ENCODE peak calls at places on chromosome 9, in four cellular contexts. E is WTC11, Z is HepG2, L is GM12878. X is an unnamed sample.

GRCh38 chr9:98432134-98432533 is 176.7 kb upstream of the TBC1D2 start:
- DNase-seq in Z (no peak), L (no peak), E (no peak), X (peak)

GRCh38 chr9:73219985-73220626 is 68.4 kb downstream of the ANXA1 start:
- DNase-seq in E (no peak), L (peak), Z (no peak), X (no peak)

GRCh38 chr9:69427286-69427685 is 102.3 kb downstream of the ENTREP1 start:
- DNase-seq in Z (no peak), L (no peak), E (no peak), X (no peak)

GRCh38 chr9:114117996-114118830 is 19.1 kb upstream of the KIF12 start:
- DNase-seq in L (no peak), E (no peak), Z (peak), X (no peak)

GRCh38 chr9:123651273-123651672 is 278.7 kb downstream of the DENND1A start:
- DNase-seq in E (no peak), L (no peak), Z (no peak), X (no peak)

GRCh38 chr9:133114451-133114885 is 6.6 kb downstream of the RALGDS start:
- DNase-seq in Z (no peak), E (no peak), L (no peak), X (no peak)

GRCh38 chr9:112377087-112377486 is 2.8 kb upstream of the HSDL2 start:
- DNase-seq in E (no peak), Z (no peak), L (no peak), X (no peak)

GRCh38 chr9:99023831-99024230 is 80.1 kb downstream of the COL15A1 start:
- DNase-seq in Z (no peak), L (no peak), E (no peak), X (peak)

GRCh38 chr9:131423171-131423581 is 29.3 kb downstream of the PRRC2B start:
- DNase-seq in L (peak), E (peak), Z (no peak), X (no peak)

GRCh38 chr9:102124465-102124864 is 386.0 kb upstream of the GRIN3A start:
- DNase-seq in L (no peak), Z (no peak), E (peak), X (no peak)

GRCh38 chr9:16344343-16344742 is 526.1 kb downstream of the BNC2 start:
- DNase-seq in E (no peak), Z (no peak), L (no peak), X (no peak)

GRCh38 chr9:698937-699336 is 142.6 kb upstream of the DMRT1 start:
- DNase-seq in L (no peak), E (no peak), Z (no peak), X (no peak)

GRCh38 chr9:121770415-121771273 is 119.2 kb downstream of the DAB2IP start:
- DNase-seq in Z (no peak), E (no peak), L (no peak), X (no peak)

GRCh38 chr9:20477940-20478620 is 144.2 kb downstream of the MLLT3 start:
- DNase-seq in E (no peak), Z (no peak), L (peak), X (no peak)

GRCh38 chr9:124941689-124942561 is 1.0 kb upstream of the GOLGA1 start:
- DNase-seq in E (peak), Z (peak), L (peak), X (peak)

GRCh38 chr9:127934248-127934647 is 3.4 kb downstream of the DPM2 start:
- DNase-seq in L (no peak), E (no peak), Z (no peak), X (no peak)

GRCh38 chr9:12775963-12776774 is 1.3 kb downstream of the LURAP1L start:
- DNase-seq in L (no peak), Z (peak), E (peak), X (peak)

GRCh38 chr9:124329996-124330714 is 72.4 kb downstream of the NEK6 start:
- DNase-seq in L (no peak), E (no peak), Z (no peak), X (no peak)

GRCh38 chr9:20312732-20313131 is 309.6 kb downstream of the MLLT3 start:
- DNase-seq in L (no peak), Z (no peak), E (no peak), X (no peak)

GRCh38 chr9:77708416-77708815 is 60.3 kb upstream of the GNA14 start:
- DNase-seq in L (no peak), Z (no peak), E (no peak), X (no peak)

GRCh38 chr9:108270041-108270440 is 585.7 kb downstream of the ACTL7B start:
- DNase-seq in L (no peak), E (peak), Z (no peak), X (no peak)

GRCh38 chr9:36831381-36832231 is 202.5 kb downstream of the PAX5 start:
- DNase-seq in E (no peak), Z (no peak), L (no peak), X (no peak)

GRCh38 chr9:137466041-137466799 is 7.1 kb upstream of the NSMF start:
- DNase-seq in Z (no peak), E (no peak), L (no peak), X (no peak)

GRCh38 chr9:31916591-31917223 is 467.7 kb upstream of the ACO1 start:
- DNase-seq in E (peak), Z (peak), L (no peak), X (no peak)

GRCh38 chr9:93929231-93929630 is 25.9 kb downstream of the BARX1 start:
- DNase-seq in Z (no peak), L (no peak), E (no peak), X (no peak)

GRCh38 chr9:5446451-5447236 is 3.7 kb upstream of the CD274 start:
- DNase-seq in Z (no peak), L (no peak), E (no peak), X (no peak)

GRCh38 chr9:37034320-37034937 is 361 bp upstream of the PAX5 start:
- DNase-seq in L (no peak), E (peak), Z (no peak), X (no peak)

GRCh38 chr9:121285835-121286687 is 18.1 kb downstream of the GSN start:
- DNase-seq in E (peak), L (no peak), Z (no peak), X (peak)

GRCh38 chr9:107229146-107229545 is 53.9 kb upstream of the RAD23B start:
- DNase-seq in Z (no peak), E (no peak), L (no peak), X (no peak)

GRCh38 chr9:27184556-27185351 is 75.7 kb downstream of the TEK start:
- DNase-seq in L (no peak), Z (no peak), E (no peak), X (no peak)
- TF ChIP-seq NR2C2 in L (no peak), Z (no peak), E (no peak), X (no peak)

GRCh38 chr9:18985464-18985951 is 47.5 kb downstream of the SAXO1 start:
- DNase-seq in E (no peak), Z (no peak), L (no peak), X (no peak)
- TF ChIP-seq NR2C2 in E (no peak), Z (no peak), L (no peak), X (no peak)

DNA sequence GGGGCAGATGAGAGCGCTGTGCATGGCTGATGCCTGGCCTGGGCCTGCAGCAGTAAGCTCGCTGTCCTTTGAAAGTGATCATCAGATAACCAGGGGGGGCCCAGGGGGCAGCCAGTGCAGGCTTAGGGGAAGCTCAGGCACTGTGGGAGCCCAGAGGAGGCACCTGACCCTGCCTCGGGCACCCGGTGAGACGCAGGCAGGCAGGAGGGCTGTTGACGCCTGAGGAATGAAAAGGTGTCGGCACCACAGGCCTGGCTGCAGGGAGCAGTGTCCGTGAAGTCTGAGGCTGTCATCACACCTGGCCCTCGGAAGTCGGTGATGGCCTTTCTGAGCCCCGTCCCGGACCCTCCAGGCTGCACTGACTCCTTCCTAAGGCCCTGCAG is 84.6 kb downstream of the RXRA start:
- DNase-seq in E (no peak), L (no peak), Z (no peak), X (no peak)
- TF ChIP-seq NR2C2 in E (no peak), L (no peak), Z (no peak), X (no peak)

DNA sequence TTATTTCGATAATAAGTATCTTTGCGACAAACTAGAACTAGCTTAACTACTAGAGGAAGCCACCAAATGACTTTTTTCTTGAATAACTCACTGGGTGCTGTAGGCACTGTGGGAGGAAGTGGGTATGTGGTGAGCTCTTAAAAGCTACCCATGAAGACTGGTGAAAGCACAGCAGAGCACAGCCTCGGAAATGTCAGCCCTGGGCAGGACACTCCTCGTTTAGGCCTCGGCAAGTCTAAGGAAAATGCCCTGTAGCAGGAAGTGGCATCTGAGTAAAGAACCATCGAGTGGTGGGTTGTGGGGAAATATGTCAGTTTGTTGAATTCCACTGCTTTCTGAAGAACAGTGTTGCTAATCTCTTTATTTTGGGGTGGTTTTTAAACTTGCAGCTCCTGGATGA is 44.0 kb upstream of the NCS1 start:
- DNase-seq in E (no peak), Z (no peak), L (peak), X (no peak)
- TF ChIP-seq NR2C2 in E (no peak), Z (no peak), L (no peak), X (no peak)

GRCh38 chr9:6590329-6590728 is 55.2 kb downstream of the GLDC start:
- DNase-seq in E (no peak), Z (no peak), L (no peak), X (no peak)

GRCh38 chr9:6581266-6581665 is 64.3 kb downstream of the GLDC start:
- DNase-seq in E (no peak), L (no peak), Z (no peak), X (no peak)

GRCh38 chr9:6590772-6591384 is 54.7 kb downstream of the GLDC start:
- DNase-seq in E (no peak), L (no peak), Z (peak), X (no peak)

DNA sequence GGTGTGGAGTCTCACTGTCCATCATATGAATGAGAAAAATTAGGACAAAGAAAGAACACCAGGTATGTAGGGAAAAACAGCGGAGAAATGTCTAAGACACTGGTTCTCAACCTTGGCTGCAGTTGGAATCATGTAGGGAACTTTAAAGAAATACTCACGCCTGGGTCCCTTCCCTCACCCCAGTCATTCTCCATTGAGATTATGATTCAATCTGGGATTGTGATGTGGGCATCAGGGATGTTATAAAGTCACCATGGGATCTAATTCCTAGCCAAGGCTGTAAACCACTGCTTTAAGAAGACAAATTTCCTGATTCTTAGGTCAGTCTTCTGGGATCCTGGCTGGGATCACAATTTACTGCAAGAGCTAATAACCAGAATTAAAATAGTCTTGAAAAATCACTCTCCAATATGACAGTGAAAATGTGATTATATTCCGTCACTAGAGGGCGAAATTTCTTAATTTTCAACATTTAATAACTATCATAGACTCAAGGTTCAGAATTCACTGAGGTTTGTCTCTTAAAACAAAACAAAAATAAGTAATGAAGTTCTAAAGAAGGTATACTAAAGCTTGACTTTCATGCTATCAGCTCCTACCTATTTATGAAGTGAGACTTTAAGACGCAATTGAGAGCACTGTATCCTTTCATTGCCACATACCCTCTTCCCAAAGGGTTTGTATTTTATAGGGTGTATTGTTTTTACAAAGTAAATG is 60.5 kb downstream of the GLDC start:
- DNase-seq in Z (peak), E (no peak), L (no peak), X (peak)
- TF ChIP-seq NR2C2 in Z (no peak), E (no peak), L (no peak), X (no peak)

GRCh38 chr9:33466565-33467495 is 6.9 kb downstream of the NOL6 start:
- DNase-seq in E (peak), L (no peak), Z (peak), X (peak)

GRCh38 chr9:33469891-33470290 is 3.8 kb downstream of the NOL6 start:
- DNase-seq in E (no peak), Z (no peak), L (no peak), X (no peak)

GRCh38 chr9:33467526-33467925 is 6.2 kb downstream of the NOL6 start:
- DNase-seq in L (no peak), Z (no peak), E (no peak), X (peak)

GRCh38 chr9:33468215-33468730 is 5.5 kb downstream of the NOL6 start:
- DNase-seq in L (no peak), Z (no peak), E (no peak), X (no peak)

DNA sequence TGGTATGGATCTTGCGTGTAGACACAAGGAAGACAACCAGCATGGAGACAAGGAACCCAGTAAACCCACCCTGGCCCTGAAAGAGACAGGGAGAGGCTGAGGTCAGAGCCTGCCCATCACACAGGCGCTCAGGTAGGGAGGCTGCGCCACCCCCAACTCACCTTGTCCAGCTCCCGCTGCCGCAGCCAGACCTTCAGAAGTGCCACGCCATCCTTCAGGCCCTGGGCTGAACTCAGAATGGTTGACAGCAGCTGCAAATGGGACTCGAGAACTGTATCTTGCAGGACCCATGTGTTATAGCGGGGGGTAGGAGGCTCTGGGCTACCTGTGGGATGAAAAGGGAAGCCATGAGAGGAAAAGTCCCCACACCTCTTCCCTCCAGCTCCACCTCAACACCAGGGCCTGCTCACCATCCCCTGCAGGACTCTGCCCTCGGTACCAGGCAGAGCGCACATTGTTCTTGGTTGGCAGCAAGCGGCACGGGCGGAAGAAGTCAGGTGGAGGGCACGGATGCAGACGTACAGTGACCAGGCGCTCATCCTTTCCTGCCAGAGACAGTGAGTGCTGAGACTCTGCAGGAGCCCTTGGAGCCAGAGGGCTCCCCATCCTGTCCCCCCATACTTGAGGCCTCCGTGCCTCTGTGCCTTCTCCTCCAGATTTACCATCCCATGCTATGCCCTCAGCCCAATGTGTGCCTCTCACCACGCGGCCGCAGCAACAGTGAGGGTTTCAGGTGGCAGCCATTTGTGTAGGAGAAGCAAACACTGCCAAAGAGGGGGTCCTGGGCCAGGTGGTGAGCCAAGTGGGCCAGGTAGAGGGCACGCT is 4.7 kb downstream of the NOL6 start:
- DNase-seq in E (no peak), L (no peak), Z (no peak), X (peak)
- TF ChIP-seq NR2C2 in E (no peak), L (no peak), Z (no peak), X (no peak)

GRCh38 chr9:38394419-38394818 is 1.9 kb downstream of the ALDH1B1 start:
- DNase-seq in L (no peak), Z (no peak), E (no peak), X (no peak)
- TF ChIP-seq NR2C2 in L (no peak), Z (no peak), E (no peak), X (no peak)

DNA sequence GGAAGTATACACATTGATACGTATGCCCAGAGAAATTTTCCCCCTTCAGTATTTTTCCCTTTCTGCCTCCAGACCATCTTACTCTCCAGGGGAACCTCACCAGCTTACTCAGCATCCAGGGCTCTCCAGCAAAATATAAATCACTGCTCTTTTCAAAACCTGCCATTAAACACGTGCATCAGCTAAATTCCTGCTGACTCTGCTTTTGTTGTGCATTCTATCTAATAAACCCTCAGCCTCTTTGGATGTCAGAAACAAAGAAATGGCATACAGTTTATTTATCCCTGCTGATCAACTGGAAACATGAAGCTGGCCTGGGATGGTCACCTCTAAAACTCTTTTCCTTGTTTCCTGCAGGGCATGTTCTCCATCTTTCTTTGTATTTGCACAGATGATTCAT is 126.8 kb downstream of the TRPM3 start:
- DNase-seq in L (no peak), Z (no peak), E (no peak), X (no peak)
- TF ChIP-seq NR2C2 in L (no peak), Z (no peak), E (no peak), X (no peak)

DNA sequence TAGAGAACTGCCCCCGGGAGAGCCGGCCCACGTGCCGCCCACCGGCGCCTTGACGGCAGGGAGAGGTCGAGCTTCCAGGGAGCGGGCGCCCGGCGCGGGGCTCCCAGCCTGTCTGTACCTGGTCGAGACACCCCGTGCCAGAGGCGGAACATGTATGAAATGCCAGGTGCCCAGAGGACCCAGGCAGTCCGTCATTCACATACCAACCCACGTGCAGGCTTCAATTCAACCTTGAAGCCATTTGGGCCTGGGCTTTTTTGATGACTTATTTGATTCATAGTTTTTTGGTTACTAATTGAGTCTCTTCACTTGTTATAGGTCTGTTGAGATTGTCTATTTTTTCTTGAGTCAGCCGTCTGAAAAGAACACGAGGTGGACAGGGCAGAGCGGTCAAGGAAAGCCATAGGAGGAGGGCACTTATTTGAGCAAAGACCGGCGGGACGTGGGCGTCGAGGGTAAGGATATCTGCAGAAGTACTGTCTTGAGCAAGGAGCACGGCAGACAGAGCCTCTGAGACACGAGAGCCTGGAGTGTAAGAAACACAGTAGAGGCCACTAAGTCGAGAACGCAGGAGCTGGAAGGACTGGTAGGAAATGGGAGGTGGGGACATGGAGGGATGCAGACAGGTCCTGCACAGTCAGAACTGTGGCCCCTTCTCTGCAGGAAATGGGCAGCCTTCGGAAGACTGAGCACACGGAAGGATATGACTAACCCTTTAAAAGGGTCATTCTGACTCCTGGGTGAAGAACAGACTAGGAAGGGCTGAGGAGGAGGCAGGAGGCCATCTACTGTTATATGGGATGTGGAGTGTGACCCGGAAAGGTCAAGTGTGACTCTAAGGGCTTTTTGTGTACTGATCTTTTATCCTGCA is 1.2 kb upstream of the CAMSAP1 start:
- DNase-seq in Z (no peak), L (no peak), E (no peak), X (no peak)
- TF ChIP-seq NR2C2 in Z (no peak), L (no peak), E (no peak), X (peak)

X was measured in K562.